ENCODE peak calls at places on chromosomes 7 and 10, in five cellular contexts. Q is BJ, E is fibroblast of villous mesenchyme, U is neural crest cell, O is MM.1S. A is an unnamed sample.

GRCh38 chr10:48384699-48384982 is 78.2 kb downstream of the MAPK8 start:
- DNase-seq in E (no peak), O (no peak), U (no peak), Q (no peak), A (no peak)

GRCh38 chr7:131652194-131652593 is 95.8 kb upstream of the PODXL start:
- DNase-seq in O (no peak), U (no peak), E (no peak), Q (no peak), A (no peak)

GRCh38 chr7:27146491-27147210 is 923 bp downstream of the HOXA6 start:
- DNase-seq in E (peak), Q (no peak), U (no peak), O (no peak), A (no peak)

GRCh38 chr10:26448706-26449435 is 10.7 kb downstream of the APBB1IP start:
- DNase-seq in U (no peak), E (no peak), Q (no peak), O (peak), A (no peak)

GRCh38 chr7:12403287-12404181 is at the start of gene VWDE:
- DNase-seq in U (no peak), Q (no peak), E (peak), O (peak), A (no peak)

GRCh38 chr7:107975394-107976013 is 27.5 kb downstream of the LAMB1 start:
- DNase-seq in U (no peak), O (no peak), E (no peak), Q (no peak), A (no peak)

GRCh38 chr7:65722361-65722792 is 150.5 kb upstream of the VKORC1L1 start:
- DNase-seq in U (peak), E (peak), Q (no peak), O (peak), A (no peak)

GRCh38 chr7:118005021-118005420 is 131.8 kb upstream of the CTTNBP2 start:
- DNase-seq in O (no peak), U (no peak), Q (no peak), E (no peak), A (no peak)

GRCh38 chr10:34491666-34492065 is 323.4 kb downstream of the PARD3 start:
- DNase-seq in Q (no peak), E (no peak), U (no peak), O (no peak), A (no peak)

GRCh38 chr7:100506356-100506930 is 22.7 kb downstream of the NYAP1 start:
- DNase-seq in U (no peak), O (no peak), Q (no peak), E (no peak), A (no peak)

GRCh38 chr7:80136276-80137045 is 1.8 kb downstream of the GNAI1 start:
- DNase-seq in U (no peak), O (no peak), Q (no peak), E (peak), A (no peak)

GRCh38 chr7:80133361-80134104 is 1.1 kb upstream of the GNAI1 start:
- DNase-seq in Q (no peak), E (no peak), O (no peak), U (no peak), A (no peak)

GRCh38 chr7:80134105-80134535 is 511 bp upstream of the GNAI1 start:
- DNase-seq in Q (no peak), O (no peak), U (no peak), E (no peak), A (no peak)

GRCh38 chr7:80135306-80136104 is 874 bp downstream of the GNAI1 start:
- DNase-seq in E (peak), U (no peak), O (peak), Q (no peak), A (no peak)

GRCh38 chr7:80134536-80135305 is at the start of gene GNAI1:
- DNase-seq in O (peak), U (peak), Q (no peak), E (peak), A (peak)
- TF ChIP-seq CTCF in O (peak), U (peak), Q (peak), E (peak), A (peak)

DNA sequence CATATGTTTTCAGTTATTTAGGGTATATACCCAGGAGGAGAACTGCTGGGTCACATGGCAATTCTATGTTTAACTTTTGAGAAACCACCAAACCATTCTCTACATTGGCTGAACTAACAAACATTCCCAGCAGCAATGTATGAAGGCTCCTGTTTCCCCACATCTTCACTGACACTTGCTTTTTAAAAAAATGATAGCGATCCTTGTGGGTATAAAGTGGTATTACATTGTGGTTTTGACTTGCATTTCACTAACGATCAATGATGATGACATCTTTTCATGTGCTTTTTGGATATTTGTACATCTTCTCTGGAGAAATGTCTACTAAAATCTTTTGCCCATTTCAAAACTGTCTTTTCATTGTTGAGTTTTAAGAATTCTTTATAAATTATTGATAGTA is 51.2 kb upstream of the ANAPC16 start:
- DNase-seq in U (no peak), O (no peak), E (peak), Q (no peak), A (no peak)
- TF ChIP-seq CTCF in U (no peak), O (peak), E (no peak), Q (no peak), A (no peak)

DNA sequence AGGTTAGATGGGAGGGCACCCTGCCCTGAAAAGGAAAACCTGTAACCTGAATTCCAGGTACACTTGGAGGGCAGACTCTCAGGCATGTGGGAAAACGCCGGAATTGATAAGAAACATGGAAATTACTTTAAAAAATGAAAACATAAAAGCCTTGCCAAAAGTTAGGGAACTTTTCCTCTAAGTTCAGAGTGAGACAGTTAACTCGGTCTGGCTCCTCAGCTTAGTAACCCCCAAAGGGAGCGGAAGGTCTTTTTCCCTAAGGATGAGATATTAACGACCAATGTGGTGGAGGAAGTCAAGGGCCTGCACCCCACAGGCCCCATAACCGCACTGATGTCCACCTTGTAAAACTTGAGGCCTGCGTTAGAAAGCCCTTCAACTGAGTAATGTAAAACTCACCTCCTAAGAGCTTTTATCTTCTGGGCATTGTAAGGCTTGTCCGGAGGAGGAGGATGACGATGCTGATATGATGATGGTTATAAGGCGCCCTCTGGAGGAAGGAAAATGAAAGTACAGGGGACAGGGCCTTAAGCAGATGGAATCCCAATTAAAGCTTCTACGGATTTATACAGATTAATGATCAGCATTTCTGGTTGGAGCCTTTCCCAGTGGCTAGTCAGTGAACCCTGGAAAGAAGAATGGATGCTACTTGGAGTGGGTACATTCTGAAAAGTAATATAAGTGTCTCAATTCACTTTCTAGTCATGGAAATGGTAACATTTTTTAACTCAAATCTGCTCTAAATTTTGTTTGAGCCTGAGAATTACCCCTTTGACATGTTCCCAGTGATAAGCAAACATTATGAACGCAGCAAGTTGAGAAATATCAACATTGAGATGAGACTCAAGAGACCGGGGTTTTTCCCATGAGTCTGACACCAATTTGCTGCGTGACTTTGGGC is 696 bp downstream of the COL1A2 start:
- DNase-seq in Q (no peak), O (peak), E (peak), U (peak), A (no peak)
- TF ChIP-seq CTCF in Q (peak), O (peak), E (peak), U (peak), A (peak)

GRCh38 chr7:49001610-49002033 is 77.3 kb downstream of the CDC14C start:
- DNase-seq in E (peak), Q (no peak), O (peak), U (peak), A (no peak)
- TF ChIP-seq CTCF in E (peak), Q (no peak), O (peak), U (peak), A (no peak)

GRCh38 chr7:1843271-1843861 is 173.3 kb downstream of the ELFN1 start:
- DNase-seq in O (no peak), E (peak), U (no peak), Q (peak), A (no peak)

GRCh38 chr7:1845536-1846311 is 175.6 kb downstream of the ELFN1 start:
- DNase-seq in E (no peak), O (no peak), U (no peak), Q (no peak), A (no peak)

GRCh38 chr7:1843921-1844335 is 173.9 kb downstream of the ELFN1 start:
- DNase-seq in E (no peak), U (no peak), O (no peak), Q (no peak), A (no peak)

GRCh38 chr7:1844956-1845390 is 174.9 kb downstream of the ELFN1 start:
- DNase-seq in U (no peak), O (no peak), Q (no peak), E (no peak), A (no peak)

DNA sequence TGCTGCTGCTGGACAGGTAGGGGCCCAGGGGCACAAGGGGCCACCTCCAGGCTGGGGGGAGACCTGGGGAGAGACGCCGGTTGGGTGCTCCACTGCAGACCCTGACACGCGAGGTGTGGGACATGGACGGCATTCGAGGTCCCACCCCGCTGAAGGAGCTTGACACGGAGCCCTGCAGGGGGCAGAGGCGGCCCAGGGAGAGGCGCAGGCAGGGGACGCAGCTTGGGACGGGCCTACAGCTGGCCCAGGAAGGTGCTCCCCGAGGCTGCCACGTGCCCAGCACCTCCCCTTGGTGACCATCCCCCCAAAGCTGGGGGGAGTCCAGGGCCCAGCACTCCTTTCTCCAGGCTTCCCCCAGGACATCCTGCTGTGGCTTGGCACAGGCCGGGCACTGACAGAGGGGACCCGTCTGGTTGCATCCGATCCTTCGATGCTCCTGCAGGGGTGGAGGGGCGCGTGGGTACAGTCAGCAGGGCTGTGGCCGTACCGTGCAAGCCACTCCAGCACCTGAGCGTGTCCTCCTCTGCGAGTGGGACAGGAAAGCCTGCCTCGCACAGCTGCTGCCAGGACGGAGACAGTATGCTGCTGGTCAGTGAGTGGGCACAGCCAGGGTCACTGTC is 174.4 kb downstream of the ELFN1 start:
- DNase-seq in E (no peak), O (no peak), Q (no peak), U (no peak), A (no peak)
- TF ChIP-seq CTCF in E (no peak), O (no peak), Q (peak), U (no peak), A (no peak)

A was measured in AG09309.